ENCODE peak calls at places on chromosomes 13 and 19, in nine cellular contexts. W is activated B cell treated with CpG ODN at 0.5 μM for 24 hours; T is NAMALWA; Y is EL; X is C1 segment of cervical spinal cord; S is fibroblast of the conjunctiva; C is NCI-H1092 treated with DMSO at 0.1 percent for 48 hours; R is activated naive CD4-positive, alpha-beta T cell treated with anti-CD3 and anti-CD28 coated beads, Interleukin-2, amount 50 U/mL, for 16 hours; N is stimulated activated CD4-positive, alpha-beta T cell treated with anti-CD3 and anti-CD28 coated beads, Interleukin-4, amount 100 ng/mL, for 48 hours. L is an unnamed sample.

GRCh38 chr13:113451951-113452421 is 1.3 kb downstream of the ADPRHL1 start:
- DNase-seq in W (no peak), T (no peak), Y (no peak), X (no peak), S (no peak), C (no peak), R (no peak), N (no peak), L (no peak)

GRCh38 chr13:79735228-79735627 is 254.3 kb downstream of the NDFIP2 start:
- DNase-seq in W (no peak), T (no peak), Y (peak; percentile 31), X (no peak), S (no peak), C (no peak), R (no peak), N (no peak), L (no peak)

GRCh38 chr19:58518261-58519086 is 1.1 kb downstream of the ZBTB45 start:
- DNase-seq in W (no peak), T (no peak), Y (peak; percentile 8), X (no peak), S (no peak), C (no peak), R (no peak), N (no peak), L (peak; percentile 16)

GRCh38 chr19:46661735-46662592 is 982 bp upstream of the DACT3 start:
- DNase-seq in W (peak; percentile 56), T (peak; percentile 87), Y (peak; percentile 87), X (peak; percentile 82), S (peak; percentile 82), C (peak; percentile 72), R (peak; percentile 79), N (peak; percentile 74), L (peak; percentile 85)

GRCh38 chr13:29520671-29521070 is 74.8 kb downstream of the SLC7A1 start:
- DNase-seq in W (no peak), T (no peak), Y (peak; percentile 90), X (no peak), S (peak; percentile 59), C (no peak), R (no peak), N (no peak), L (no peak)

GRCh38 chr13:98688373-98688772 is 64.1 kb downstream of the SLC15A1 start:
- DNase-seq in W (no peak), T (no peak), Y (no peak), X (no peak), S (no peak), C (no peak), R (no peak), N (no peak), L (no peak)

GRCh38 chr13:111952814-111953213 is 114.1 kb upstream of the SOX1 start:
- DNase-seq in W (no peak), T (no peak), Y (no peak), X (no peak), S (no peak), C (no peak), R (no peak), N (no peak), L (no peak)

GRCh38 chr13:114008964-114009589 is 35.2 kb upstream of the C13orf46 start:
- DNase-seq in W (peak; percentile 1), T (no peak), Y (no peak), X (no peak), S (no peak), C (no peak), R (no peak), N (no peak), L (no peak)

GRCh38 chr13:36601186-36601585 is 72.6 kb upstream of the SERTM1 start:
- DNase-seq in W (no peak), T (no peak), Y (no peak), X (no peak), S (no peak), C (no peak), R (no peak), N (no peak), L (no peak)

GRCh38 chr13:33259296-33259695 is 26.3 kb downstream of the STARD13 start:
- DNase-seq in W (no peak), T (no peak), Y (no peak), X (no peak), S (no peak), C (no peak), R (no peak), N (no peak), L (no peak)

GRCh38 chr13:62678039-62678438 is 1262.4 kb upstream of the PCDH20 start:
- DNase-seq in W (no peak), T (no peak), Y (no peak), X (no peak), S (no peak), C (no peak), R (no peak), N (no peak), L (no peak)

GRCh38 chr13:52061587-52061986 is 37.1 kb downstream of the UTP14C start:
- DNase-seq in W (no peak), T (no peak), Y (no peak), X (no peak), S (no peak), C (no peak), R (no peak), N (no peak), L (no peak)

GRCh38 chr19:48571378-48572162 is 19.6 kb downstream of the SULT2B1 start:
- DNase-seq in W (no peak), T (no peak), Y (no peak), X (no peak), S (no peak), C (peak; percentile 36), R (no peak), N (no peak), L (no peak)

GRCh38 chr13:110244096-110244830 is 62.7 kb downstream of the COL4A1 start:
- DNase-seq in W (no peak), T (no peak), Y (no peak), X (no peak), S (peak; percentile 67), C (no peak), R (no peak), N (no peak), L (no peak)

GRCh38 chr13:96003304-96003703 is 49.9 kb downstream of the UGGT2 start:
- DNase-seq in W (no peak), T (peak; percentile 18), Y (no peak), X (no peak), S (no peak), C (no peak), R (no peak), N (no peak), L (no peak)

GRCh38 chr13:58908019-58908679 is 1255.6 kb downstream of the DIAPH3 start:
- DNase-seq in W (no peak), T (no peak), Y (no peak), X (no peak), S (no peak), C (no peak), R (no peak), N (no peak), L (no peak)

GRCh38 chr13:52737451-52737850 is 2.2 kb downstream of the CNMD start:
- DNase-seq in W (no peak), T (no peak), Y (no peak), X (no peak), S (no peak), C (no peak), R (no peak), N (no peak), L (no peak)

GRCh38 chr13:22926176-22927007 is 254.4 kb upstream of the SGCG start:
- DNase-seq in W (no peak), T (no peak), Y (no peak), X (no peak), S (peak; percentile 36), C (no peak), R (no peak), N (no peak), L (no peak)

GRCh38 chr19:42292042-42292960 is 9.6 kb upstream of the PRR19 start:
- DNase-seq in W (no peak), T (no peak), Y (no peak), X (no peak), S (no peak), C (no peak), R (peak; percentile 8), N (no peak), L (no peak)

GRCh38 chr19:50777830-50778303 is 7.6 kb downstream of the GPR32 start:
- DNase-seq in W (no peak), T (no peak), Y (no peak), X (no peak), S (no peak), C (no peak), R (no peak), N (no peak), L (peak; percentile 19)

GRCh38 chr13:113187263-113187669 is 21.2 kb downstream of the PCID2 start:
- DNase-seq in W (no peak), T (no peak), Y (peak; percentile 100), X (peak; percentile 43), S (peak; percentile 99), C (no peak), R (peak; percentile 67), N (peak; percentile 69), L (no peak)

GRCh38 chr19:23686622-23687423 is at the start of gene ZNF675:
- DNase-seq in W (peak; percentile 75), T (peak; percentile 97), Y (peak; percentile 95), X (peak; percentile 92), S (peak; percentile 87), C (peak; percentile 88), R (peak; percentile 88), N (peak; percentile 83), L (peak; percentile 87)

GRCh38 chr19:33286899-33287298 is 15.4 kb downstream of the CEBPA start:
- DNase-seq in W (no peak), T (no peak), Y (no peak), X (no peak), S (no peak), C (no peak), R (no peak), N (no peak), L (no peak)

GRCh38 chr13:48600374-48601364 is 53.1 kb upstream of the CYSLTR2 start:
- DNase-seq in W (no peak), T (no peak), Y (peak; percentile 46), X (no peak), S (no peak), C (no peak), R (no peak), N (no peak), L (no peak)

GRCh38 chr13:31588923-31589322 is 150.4 kb upstream of the RXFP2 start:
- DNase-seq in W (no peak), T (no peak), Y (no peak), X (no peak), S (no peak), C (no peak), R (no peak), N (no peak), L (no peak)